ENCODE peak calls at places on chromosomes 1 and 21, in seven cellular contexts. G is mesendoderm, Q is H1, V is mesenchymal stem cell, I is H9, S is IMR-90, B is trophoblast cell. N is an unnamed sample.

GRCh38 chr21:27206368-27206982 is 239.6 kb upstream of the ADAMTS5 start:
- DNase-seq in B (no peak), S (peak; percentile 18), V (no peak), I (peak; percentile 41), G (peak; percentile 32), Q (peak; percentile 56), N (no peak)

GRCh38 chr21:21807598-21807903 is 809.3 kb downstream of the NCAM2 start:
- DNase-seq in I (no peak), V (no peak), S (no peak), Q (no peak), G (no peak), B (no peak), N (no peak)

GRCh38 chr1:64183380-64183984 is 19.9 kb upstream of the UBE2U start:
- DNase-seq in Q (no peak), G (peak; percentile 42), S (peak; percentile 61), I (peak; percentile 59), B (no peak), V (peak; percentile 32), N (no peak)

GRCh38 chr1:151825811-151826660 is 5.6 kb downstream of the RORC start:
- DNase-seq in G (peak; percentile 49), I (peak; percentile 52), B (no peak), Q (no peak), V (no peak), S (no peak), N (no peak)

GRCh38 chr1:162632743-162633326 is 571 bp downstream of the DDR2 start:
- DNase-seq in B (no peak), I (no peak), S (peak; percentile 49), Q (no peak), G (peak; percentile 19), V (peak; percentile 53), N (no peak)

GRCh38 chr21:34865922-34866271 is 183.2 kb downstream of the RUNX1 start:
- DNase-seq in V (peak; percentile 69), G (peak; percentile 98), B (peak; percentile 54), S (no peak), I (peak; percentile 91), Q (peak; percentile 87), N (no peak)

GRCh38 chr1:1665815-1666251 is 7.0 kb upstream of the CDK11B start:
- DNase-seq in I (peak; percentile 66), Q (no peak), S (no peak), B (no peak), V (no peak), G (peak; percentile 44), N (peak; percentile 11)

GRCh38 chr1:10823000-10823401 is 26.6 kb upstream of the CASZ1 start:
- DNase-seq in Q (no peak), B (no peak), G (no peak), I (no peak), V (no peak), S (no peak), N (no peak)

GRCh38 chr1:67479146-67479891 is 49.1 kb upstream of the SERBP1 start:
- DNase-seq in Q (no peak), B (peak; percentile 25), G (no peak), V (no peak), S (no peak), I (no peak), N (no peak)

GRCh38 chr1:54253480-54253879 is 53.5 kb downstream of the MRPL37 start:
- DNase-seq in G (peak; percentile 23), S (peak; percentile 94), V (peak; percentile 97), B (no peak), Q (no peak), I (no peak), N (no peak)

GRCh38 chr21:41558842-41559241 is 50.9 kb upstream of the TMPRSS2 start:
- DNase-seq in B (no peak), Q (no peak), I (no peak), V (no peak), G (no peak), S (no peak), N (no peak)

GRCh38 chr1:12469493-12469892 is 148.5 kb downstream of the DHRS3 start:
- DNase-seq in V (no peak), B (no peak), S (no peak), G (no peak), I (no peak), Q (no peak), N (no peak)

GRCh38 chr1:67626495-67627235 is 58.3 kb upstream of the GADD45A start:
- DNase-seq in V (peak; percentile 54), Q (no peak), B (no peak), G (no peak), S (peak; percentile 91), I (no peak), N (no peak)

GRCh38 chr1:167278497-167278896 is 57.8 kb downstream of the POU2F1 start:
- DNase-seq in V (no peak), G (no peak), S (no peak), B (no peak), I (no peak), Q (no peak), N (no peak)

GRCh38 chr1:225554216-225554812 is 98.6 kb downstream of the ENAH start:
- DNase-seq in Q (no peak), V (peak; percentile 44), I (no peak), G (peak; percentile 38), S (peak; percentile 44), B (no peak), N (no peak)

GRCh38 chr1:81231729-81232038 is 569.0 kb upstream of the ADGRL2 start:
- DNase-seq in V (peak; percentile 8), B (no peak), G (no peak), Q (no peak), I (no peak), S (peak; percentile 11), N (no peak)

GRCh38 chr1:246703581-246703980 is 20.6 kb upstream of the SCCPDH start:
- DNase-seq in V (no peak), Q (no peak), B (no peak), S (no peak), G (no peak), I (no peak), N (no peak)

GRCh38 chr1:30397576-30397975 is 325.8 kb downstream of the MATN1 start:
- DNase-seq in B (no peak), Q (no peak), G (no peak), S (no peak), V (no peak), I (no peak), N (no peak)

GRCh38 chr1:232974971-232975370 is 24.6 kb downstream of the NTPCR start:
- DNase-seq in G (no peak), B (no peak), S (peak; percentile 80), V (peak; percentile 38), Q (no peak), I (no peak), N (no peak)

GRCh38 chr1:208570362-208570761 is 326.2 kb upstream of the PLXNA2 start:
- DNase-seq in G (no peak), V (no peak), I (no peak), Q (no peak), B (no peak), S (no peak), N (no peak)

GRCh38 chr1:167566766-167567165 is 13.2 kb upstream of the CREG1 start:
- DNase-seq in S (no peak), B (no peak), I (no peak), Q (no peak), V (no peak), G (peak; percentile 30), N (no peak)

GRCh38 chr21:40019076-40019475 is 151.8 kb downstream of the PCP4 start:
- DNase-seq in G (no peak), Q (no peak), B (no peak), V (no peak), S (no peak), I (no peak), N (no peak)

GRCh38 chr21:33855190-33855589 is 60.4 kb downstream of the ATP5PO start:
- DNase-seq in V (no peak), B (no peak), G (peak; percentile 45), S (no peak), I (peak; percentile 45), Q (no peak), N (no peak)
- H3K23ac ChIP-seq in V (no peak overlapping the region), B (no peak overlapping the region), G (no peak overlapping the region), S (no peak overlapping the region), I (no peak overlapping the region), Q (no peak overlapping the region), N (no peak overlapping the region)

GRCh38 chr1:156145622-156146005 is 7.8 kb upstream of the SEMA4A start:
- DNase-seq in G (no peak), B (no peak), V (no peak), Q (no peak), I (no peak), S (no peak), N (no peak)
- H3K27ac ChIP-seq in G (no peak overlapping the region), B (no peak overlapping the region), V (no peak overlapping the region), Q (no peak overlapping the region), I (no peak overlapping the region), S (no peak overlapping the region), N (no peak overlapping the region)

GRCh38 chr1:96365076-96365475 is 356.5 kb upstream of the PTBP2 start:
- DNase-seq in V (no peak), Q (no peak), B (no peak), G (no peak), S (peak; percentile 41), I (no peak), N (no peak)

GRCh38 chr1:96365596-96365995 is 356.0 kb upstream of the PTBP2 start:
- DNase-seq in Q (no peak), V (peak; percentile 70), S (no peak), B (no peak), G (no peak), I (no peak), N (no peak)

GRCh38 chr1:96364576-96364975 is 357.0 kb upstream of the PTBP2 start:
- DNase-seq in G (no peak), B (no peak), I (no peak), V (no peak), Q (no peak), S (peak; percentile 80), N (no peak)

GRCh38 chr1:96367791-96368190 is 353.8 kb upstream of the PTBP2 start:
- DNase-seq in I (no peak), S (peak; percentile 57), V (no peak), G (no peak), B (no peak), Q (no peak), N (no peak)

GRCh38 chr1:96366516-96366915 is 355.1 kb upstream of the PTBP2 start:
- DNase-seq in I (no peak), S (no peak), B (no peak), G (no peak), V (peak; percentile 42), Q (no peak), N (no peak)
- H3K23ac ChIP-seq in I (no peak overlapping the region), S (no peak overlapping the region), B (no peak overlapping the region), G (no peak overlapping the region), V (no peak overlapping the region), Q (no peak overlapping the region), N (no peak overlapping the region)

GRCh38 chr1:179953974-179954493 is 576 bp upstream of the CEP350 start:
- DNase-seq in I (no peak), V (no peak), G (no peak), B (peak; percentile 45), Q (no peak), S (peak; percentile 51), N (no peak)
- H3K27ac ChIP-seq in I (peak overlapping the region; percentile 13), V (peak overlapping the region; percentile 59), G (no peak overlapping the region), B (peak overlapping the region; percentile 35), Q (no peak overlapping the region), S (peak overlapping the region; percentile 73), N (peak overlapping the region; percentile 15)

GRCh38 chr21:14096577-14096976 is 114.2 kb downstream of the LIPI start:
- DNase-seq in V (no peak), B (no peak), I (no peak), G (no peak), Q (no peak), S (no peak), N (no peak)
- H3K23ac ChIP-seq in V (no peak overlapping the region), B (no peak overlapping the region), I (no peak overlapping the region), G (no peak overlapping the region), Q (no peak overlapping the region), S (no peak overlapping the region), N (no peak overlapping the region)